ENCODE peak calls at places on chromosomes 1 and 21, in four cellular contexts. One of them, this sample, is unnamed.
A peak's percentile ranks its signal among the peaks of the same experiment; 100 is the strongest.

GRCh38 chr1:45009956-45010854 is 919 bp downstream of the HECTD3 start:
- DNase-seq in upper lobe of right lung: peak; percentile 79
- DNase-seq in LNCaP clone FGC: no peak
- DNase-seq in cardiac fibroblast: no peak
- DNase-seq in this sample: peak; percentile 52

GRCh38 chr1:76682152-76682551 is 185.1 kb upstream of the ST6GALNAC5 start:
- DNase-seq in cardiac fibroblast: no peak
- DNase-seq in upper lobe of right lung: no peak
- DNase-seq in LNCaP clone FGC: no peak
- DNase-seq in this sample: no peak

GRCh38 chr21:15457962-15458361 is 271.8 kb upstream of the USP25 start:
- DNase-seq in cardiac fibroblast: no peak
- DNase-seq in LNCaP clone FGC: no peak
- DNase-seq in upper lobe of right lung: no peak
- DNase-seq in this sample: no peak

GRCh38 chr1:12480748-12481362 is 137.2 kb downstream of the DHRS3 start:
- DNase-seq in LNCaP clone FGC: no peak
- DNase-seq in cardiac fibroblast: peak; percentile 81
- DNase-seq in upper lobe of right lung: no peak
- DNase-seq in this sample: no peak

GRCh38 chr1:29186707-29187106 is 5.0 kb upstream of the SRSF4 start:
- DNase-seq in LNCaP clone FGC: no peak
- DNase-seq in cardiac fibroblast: no peak
- DNase-seq in upper lobe of right lung: no peak
- DNase-seq in this sample: no peak

GRCh38 chr1:145956776-145957442 is 908 bp downstream of the LIX1L start:
- DNase-seq in upper lobe of right lung: no peak
- DNase-seq in LNCaP clone FGC: no peak
- DNase-seq in cardiac fibroblast: peak; percentile 85
- DNase-seq in this sample: no peak

GRCh38 chr1:109258481-109259466 is 9.4 kb downstream of the CELSR2 start:
- DNase-seq in LNCaP clone FGC: no peak
- DNase-seq in upper lobe of right lung: no peak
- DNase-seq in cardiac fibroblast: no peak
- DNase-seq in this sample: no peak

GRCh38 chr1:36906555-36906954 is 127.8 kb downstream of the GRIK3 start:
- DNase-seq in cardiac fibroblast: no peak
- DNase-seq in upper lobe of right lung: no peak
- DNase-seq in LNCaP clone FGC: no peak
- DNase-seq in this sample: no peak

GRCh38 chr1:218351617-218352438 is 6.7 kb downstream of the TGFB2 start:
- DNase-seq in cardiac fibroblast: peak; percentile 81
- DNase-seq in upper lobe of right lung: no peak
- DNase-seq in LNCaP clone FGC: no peak
- DNase-seq in this sample: no peak

GRCh38 chr1:169690489-169690888 is 20.9 kb downstream of the SELL start:
- DNase-seq in LNCaP clone FGC: no peak
- DNase-seq in cardiac fibroblast: no peak
- DNase-seq in upper lobe of right lung: no peak
- DNase-seq in this sample: no peak

GRCh38 chr1:195617157-195617556 is 991.1 kb downstream of the KCNT2 start:
- DNase-seq in LNCaP clone FGC: no peak
- DNase-seq in upper lobe of right lung: no peak
- DNase-seq in cardiac fibroblast: no peak
- DNase-seq in this sample: no peak

DNA sequence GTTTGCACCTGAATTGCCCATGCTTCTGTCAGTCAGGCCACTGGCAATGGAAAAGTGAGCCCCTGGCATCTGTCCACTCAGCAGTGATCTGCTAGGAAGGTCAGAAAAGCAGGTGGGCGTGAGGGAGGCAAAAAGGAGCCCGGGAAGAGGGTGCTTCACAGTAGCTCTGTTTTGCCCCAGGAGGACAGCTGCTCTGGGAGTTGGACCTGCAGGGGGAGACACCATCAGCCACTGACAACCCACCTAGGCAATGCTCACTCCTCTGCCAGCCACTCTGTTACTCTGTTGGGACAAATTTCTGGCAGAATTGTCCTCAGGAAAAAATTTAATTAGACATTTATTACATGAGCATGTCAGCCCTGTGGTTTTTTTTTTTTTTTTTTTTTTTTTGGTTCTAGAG is 146.4 kb downstream of the LRIG2 start:
- DNase-seq in upper lobe of right lung: no peak
- DNase-seq in cardiac fibroblast: no peak
- DNase-seq in LNCaP clone FGC: no peak
- DNase-seq in this sample: no peak
- TF ChIP-seq CTCF in upper lobe of right lung: no peak
- TF ChIP-seq CTCF in cardiac fibroblast: peak; percentile 32
- TF ChIP-seq CTCF in LNCaP clone FGC: no peak
- TF ChIP-seq CTCF in this sample: no peak

GRCh38 chr21:44617071-44617501 is 5.2 kb downstream of the KRTAP10-8 start:
- DNase-seq in cardiac fibroblast: no peak
- DNase-seq in upper lobe of right lung: peak; percentile 51
- DNase-seq in LNCaP clone FGC: no peak
- DNase-seq in this sample: peak; percentile 49

GRCh38 chr21:44618909-44619308 is 7.0 kb downstream of the KRTAP10-8 start:
- DNase-seq in upper lobe of right lung: no peak
- DNase-seq in cardiac fibroblast: no peak
- DNase-seq in LNCaP clone FGC: no peak
- DNase-seq in this sample: no peak

GRCh38 chr21:44619886-44620285 is 7.0 kb upstream of the KRTAP10-9 start:
- DNase-seq in cardiac fibroblast: no peak
- DNase-seq in LNCaP clone FGC: no peak
- DNase-seq in upper lobe of right lung: no peak
- DNase-seq in this sample: no peak

GRCh38 chr21:44616591-44616926 is 4.7 kb downstream of the KRTAP10-8 start:
- DNase-seq in LNCaP clone FGC: no peak
- DNase-seq in upper lobe of right lung: no peak
- DNase-seq in cardiac fibroblast: no peak
- DNase-seq in this sample: no peak

DNA sequence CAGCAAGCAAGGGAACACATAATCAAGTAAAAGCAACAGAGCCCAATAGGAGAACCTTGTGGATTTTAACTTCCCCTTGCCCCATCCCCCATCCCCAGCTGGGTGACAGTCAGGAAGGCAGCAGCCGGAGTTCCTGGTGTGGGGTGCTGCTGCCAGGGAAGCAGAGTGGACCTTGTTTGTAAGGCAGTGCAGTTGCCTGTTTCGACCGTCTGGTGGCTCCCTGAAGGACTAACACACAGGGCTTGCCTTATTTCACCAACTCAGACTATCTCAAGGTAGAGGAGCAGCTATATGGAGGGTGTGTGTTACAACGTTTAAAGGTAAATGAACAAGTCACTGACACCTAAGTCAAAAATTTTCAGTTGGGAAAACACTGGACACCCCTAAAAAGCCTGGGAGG is 6.6 kb downstream of the KRTAP10-8 start:
- DNase-seq in upper lobe of right lung: peak; percentile 64
- DNase-seq in LNCaP clone FGC: peak; percentile 33
- DNase-seq in cardiac fibroblast: peak; percentile 4
- DNase-seq in this sample: no peak
- TF ChIP-seq CTCF in upper lobe of right lung: peak; percentile 23
- TF ChIP-seq CTCF in LNCaP clone FGC: peak; percentile 62
- TF ChIP-seq CTCF in cardiac fibroblast: peak; percentile 29
- TF ChIP-seq CTCF in this sample: no peak

GRCh38 chr1:31931241-31932225 is 6.6 kb downstream of the PTP4A2 start:
- DNase-seq in cardiac fibroblast: peak; percentile 52
- DNase-seq in upper lobe of right lung: no peak
- DNase-seq in LNCaP clone FGC: no peak
- DNase-seq in this sample: no peak

GRCh38 chr1:31934706-31935629 is 3.2 kb downstream of the PTP4A2 start:
- DNase-seq in cardiac fibroblast: peak; percentile 58
- DNase-seq in LNCaP clone FGC: no peak
- DNase-seq in upper lobe of right lung: no peak
- DNase-seq in this sample: no peak

GRCh38 chr1:31934251-31934650 is 3.9 kb downstream of the PTP4A2 start:
- DNase-seq in cardiac fibroblast: no peak
- DNase-seq in LNCaP clone FGC: no peak
- DNase-seq in upper lobe of right lung: no peak
- DNase-seq in this sample: no peak

GRCh38 chr1:31930827-31931226 is 7.3 kb downstream of the PTP4A2 start:
- DNase-seq in cardiac fibroblast: no peak
- DNase-seq in LNCaP clone FGC: no peak
- DNase-seq in upper lobe of right lung: no peak
- DNase-seq in this sample: no peak

GRCh38 chr1:31932491-31933316 is 5.5 kb downstream of the PTP4A2 start:
- DNase-seq in upper lobe of right lung: no peak
- DNase-seq in LNCaP clone FGC: peak; percentile 88
- DNase-seq in cardiac fibroblast: no peak
- DNase-seq in this sample: no peak
- TF ChIP-seq CTCF in upper lobe of right lung: no peak
- TF ChIP-seq CTCF in LNCaP clone FGC: no peak
- TF ChIP-seq CTCF in cardiac fibroblast: no peak
- TF ChIP-seq CTCF in this sample: no peak

GRCh38 chr21:30430170-30430655 is at the start of gene KRTAP13-4:
- DNase-seq in LNCaP clone FGC: no peak
- DNase-seq in cardiac fibroblast: no peak
- DNase-seq in upper lobe of right lung: peak; percentile 57
- DNase-seq in this sample: no peak

GRCh38 chr21:30436986-30437385 is 3.1 kb upstream of the KRTAP15-1 start:
- DNase-seq in upper lobe of right lung: no peak
- DNase-seq in LNCaP clone FGC: peak; percentile 66
- DNase-seq in cardiac fibroblast: no peak
- DNase-seq in this sample: no peak

GRCh38 chr21:30439975-30440374 is at the start of gene KRTAP15-1:
- DNase-seq in cardiac fibroblast: no peak
- DNase-seq in upper lobe of right lung: no peak
- DNase-seq in LNCaP clone FGC: no peak
- DNase-seq in this sample: no peak

GRCh38 chr21:30434033-30434631 is 4.1 kb downstream of the KRTAP13-4 start:
- DNase-seq in upper lobe of right lung: no peak
- DNase-seq in cardiac fibroblast: peak; percentile 47
- DNase-seq in LNCaP clone FGC: no peak
- DNase-seq in this sample: peak; percentile 56
- TF ChIP-seq CTCF in upper lobe of right lung: peak; percentile 59
- TF ChIP-seq CTCF in cardiac fibroblast: peak; percentile 52
- TF ChIP-seq CTCF in LNCaP clone FGC: peak; percentile 58
- TF ChIP-seq CTCF in this sample: peak; percentile 75

GRCh38 chr1:211829343-211830054 is 1.1 kb downstream of the LPGAT1 start:
- DNase-seq in LNCaP clone FGC: no peak
- DNase-seq in upper lobe of right lung: no peak
- DNase-seq in cardiac fibroblast: peak; percentile 7
- DNase-seq in this sample: peak; percentile 22

GRCh38 chr1:211830055-211830329 is 571 bp downstream of the LPGAT1 start:
- DNase-seq in cardiac fibroblast: peak; percentile 15
- DNase-seq in upper lobe of right lung: no peak
- DNase-seq in LNCaP clone FGC: no peak
- DNase-seq in this sample: no peak

GRCh38 chr1:211828584-211829342 is 1.8 kb downstream of the LPGAT1 start:
- DNase-seq in cardiac fibroblast: peak; percentile 5
- DNase-seq in upper lobe of right lung: no peak
- DNase-seq in LNCaP clone FGC: no peak
- DNase-seq in this sample: no peak

GRCh38 chr1:211831558-211832323 is 1.2 kb upstream of the LPGAT1 start:
- DNase-seq in LNCaP clone FGC: no peak
- DNase-seq in cardiac fibroblast: no peak
- DNase-seq in upper lobe of right lung: no peak
- DNase-seq in this sample: no peak

GRCh38 chr1:211830330-211831142 is at the start of gene LPGAT1:
- DNase-seq in upper lobe of right lung: peak; percentile 93
- DNase-seq in LNCaP clone FGC: no peak
- DNase-seq in cardiac fibroblast: peak; percentile 74
- DNase-seq in this sample: peak; percentile 89
- TF ChIP-seq CTCF in upper lobe of right lung: peak; percentile 63
- TF ChIP-seq CTCF in LNCaP clone FGC: peak; percentile 76
- TF ChIP-seq CTCF in cardiac fibroblast: peak; percentile 16
- TF ChIP-seq CTCF in this sample: peak; percentile 44

GRCh38 chr21:39037807-39038405 is 145.3 kb downstream of the PSMG1 start:
- DNase-seq in cardiac fibroblast: no peak
- DNase-seq in upper lobe of right lung: no peak
- DNase-seq in LNCaP clone FGC: no peak
- DNase-seq in this sample: no peak
- TF ChIP-seq CTCF in cardiac fibroblast: no peak
- TF ChIP-seq CTCF in upper lobe of right lung: peak; percentile 13
- TF ChIP-seq CTCF in LNCaP clone FGC: no peak
- TF ChIP-seq CTCF in this sample: no peak

GRCh38 chr1:2283991-2284895 is 56.1 kb downstream of the SKI start:
- DNase-seq in cardiac fibroblast: no peak
- DNase-seq in LNCaP clone FGC: no peak
- DNase-seq in upper lobe of right lung: no peak
- DNase-seq in this sample: no peak
- TF ChIP-seq CTCF in cardiac fibroblast: no peak
- TF ChIP-seq CTCF in LNCaP clone FGC: no peak
- TF ChIP-seq CTCF in upper lobe of right lung: no peak
- TF ChIP-seq CTCF in this sample: no peak

This sample was measured in glutamatergic neuron.